ENCODE peak calls at places on chromosome 16, in four cellular contexts. One of them, this sample, is unnamed.

GRCh38 chr16:88376053-88376834 is 6.5 kb upstream of the ZNF469 start:
- DNase-seq in uterus: no peak
- DNase-seq in heart right ventricle: no peak
- DNase-seq in Karpas-422: no peak
- DNase-seq in this sample: peak

GRCh38 chr16:57530104-57530522 is 6.3 kb downstream of the CCDC102A start:
- DNase-seq in heart right ventricle: no peak
- DNase-seq in uterus: peak
- DNase-seq in Karpas-422: no peak
- DNase-seq in this sample: peak

GRCh38 chr16:56513972-56514371 is 5.9 kb downstream of the BBS2 start:
- DNase-seq in heart right ventricle: no peak
- DNase-seq in Karpas-422: peak
- DNase-seq in uterus: peak
- DNase-seq in this sample: no peak

GRCh38 chr16:4489030-4489429 is 12.8 kb downstream of the HMOX2 start:
- DNase-seq in uterus: no peak
- DNase-seq in heart right ventricle: no peak
- DNase-seq in Karpas-422: no peak
- DNase-seq in this sample: no peak

GRCh38 chr16:86044881-86045600 is 146.1 kb downstream of the IRF8 start:
- DNase-seq in heart right ventricle: no peak
- DNase-seq in uterus: no peak
- DNase-seq in Karpas-422: no peak
- DNase-seq in this sample: no peak

GRCh38 chr16:80803341-80804060 is 897 bp downstream of the CDYL2 start:
- DNase-seq in heart right ventricle: peak
- DNase-seq in uterus: no peak
- DNase-seq in Karpas-422: no peak
- DNase-seq in this sample: peak

GRCh38 chr16:8583712-8584111 is 6.6 kb downstream of the TMEM114 start:
- DNase-seq in heart right ventricle: no peak
- DNase-seq in uterus: no peak
- DNase-seq in Karpas-422: no peak
- DNase-seq in this sample: no peak

GRCh38 chr16:69093974-69094373 is 11.5 kb upstream of the HAS3 start:
- DNase-seq in heart right ventricle: no peak
- DNase-seq in Karpas-422: peak
- DNase-seq in uterus: no peak
- DNase-seq in this sample: no peak

GRCh38 chr16:86714166-86714565 is 135.8 kb downstream of the FOXL1 start:
- DNase-seq in Karpas-422: no peak
- DNase-seq in heart right ventricle: no peak
- DNase-seq in uterus: no peak
- DNase-seq in this sample: no peak

GRCh38 chr16:74825941-74826340 is 51.3 kb upstream of the FA2H start:
- DNase-seq in heart right ventricle: no peak
- DNase-seq in uterus: no peak
- DNase-seq in Karpas-422: no peak
- DNase-seq in this sample: no peak

GRCh38 chr16:19008245-19008644 is 24.5 kb downstream of the TMC7 start:
- DNase-seq in heart right ventricle: no peak
- DNase-seq in uterus: no peak
- DNase-seq in Karpas-422: no peak
- DNase-seq in this sample: no peak

GRCh38 chr16:3444032-3444388 is 530 bp downstream of the NAA60 start:
- DNase-seq in uterus: no peak
- DNase-seq in heart right ventricle: no peak
- DNase-seq in Karpas-422: peak
- DNase-seq in this sample: no peak

GRCh38 chr16:81405702-81406113 is 38.9 kb upstream of the CMIP start:
- DNase-seq in Karpas-422: no peak
- DNase-seq in heart right ventricle: no peak
- DNase-seq in uterus: no peak
- DNase-seq in this sample: peak

GRCh38 chr16:11431915-11432465 is 86.7 kb downstream of the RMI2 start:
- DNase-seq in uterus: no peak
- DNase-seq in Karpas-422: no peak
- DNase-seq in heart right ventricle: no peak
- DNase-seq in this sample: no peak

GRCh38 chr16:83952587-83952939 is 477 bp upstream of the OSGIN1 start:
- DNase-seq in uterus: no peak
- DNase-seq in heart right ventricle: no peak
- DNase-seq in Karpas-422: no peak
- DNase-seq in this sample: no peak

GRCh38 chr16:57899771-57900661 is 70.9 kb downstream of the CNGB1 start:
- DNase-seq in uterus: peak
- DNase-seq in heart right ventricle: peak
- DNase-seq in Karpas-422: peak
- DNase-seq in this sample: peak

GRCh38 chr16:28522792-28523191 is 16.0 kb downstream of the NUPR1 start:
- DNase-seq in Karpas-422: no peak
- DNase-seq in heart right ventricle: no peak
- DNase-seq in uterus: no peak
- DNase-seq in this sample: no peak
- H3K27ac ChIP-seq in Karpas-422: no peak
- H3K27ac ChIP-seq in heart right ventricle: no peak
- H3K27ac ChIP-seq in uterus: no peak
- H3K27ac ChIP-seq in this sample: no peak

GRCh38 chr16:77789085-77789611 is 784 bp downstream of the VAT1L start:
- DNase-seq in heart right ventricle: no peak
- DNase-seq in Karpas-422: peak
- DNase-seq in uterus: no peak
- DNase-seq in this sample: no peak

GRCh38 chr16:77786448-77786847 is 1.9 kb upstream of the VAT1L start:
- DNase-seq in Karpas-422: no peak
- DNase-seq in uterus: no peak
- DNase-seq in heart right ventricle: no peak
- DNase-seq in this sample: no peak

GRCh38 chr16:77785365-77785764 is 3.0 kb upstream of the VAT1L start:
- DNase-seq in Karpas-422: no peak
- DNase-seq in heart right ventricle: no peak
- DNase-seq in uterus: no peak
- DNase-seq in this sample: no peak

GRCh38 chr16:77788196-77789084 is at the start of gene VAT1L:
- DNase-seq in heart right ventricle: peak
- DNase-seq in Karpas-422: peak
- DNase-seq in uterus: no peak
- DNase-seq in this sample: peak

GRCh38 chr16:77787452-77787851 is 912 bp upstream of the VAT1L start:
- DNase-seq in heart right ventricle: no peak
- DNase-seq in Karpas-422: peak
- DNase-seq in uterus: no peak
- DNase-seq in this sample: no peak
- H3K27ac ChIP-seq in heart right ventricle: no peak
- H3K27ac ChIP-seq in Karpas-422: no peak
- H3K27ac ChIP-seq in uterus: no peak
- H3K27ac ChIP-seq in this sample: no peak

DNA sequence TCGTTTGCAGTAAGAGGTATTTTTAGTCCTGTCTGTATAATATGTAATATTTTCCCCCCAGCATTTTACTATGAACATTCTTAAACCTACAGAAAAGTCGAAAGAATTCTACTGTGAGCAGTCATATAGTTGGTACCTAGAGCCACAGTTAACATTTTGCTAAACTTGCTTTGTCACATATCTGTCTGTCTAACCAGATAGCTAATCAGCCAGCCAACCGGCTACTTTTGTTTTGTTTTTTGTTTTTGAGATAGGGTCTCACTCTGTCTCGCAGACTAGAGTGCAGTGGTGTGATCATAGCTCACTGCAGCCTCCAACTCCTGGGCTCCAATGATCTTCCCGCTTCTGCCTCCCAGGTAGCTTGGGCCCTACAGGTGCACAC is 73.3 kb downstream of the ABCC1 start:
- DNase-seq in uterus: no peak
- DNase-seq in Karpas-422: no peak
- DNase-seq in heart right ventricle: no peak
- DNase-seq in this sample: no peak
- H3K27ac ChIP-seq in uterus: peak
- H3K27ac ChIP-seq in Karpas-422: peak
- H3K27ac ChIP-seq in heart right ventricle: peak
- H3K27ac ChIP-seq in this sample: no peak

GRCh38 chr16:31414706-31415105 is 13.5 kb downstream of the COX6A2 start:
- DNase-seq in uterus: no peak
- DNase-seq in Karpas-422: no peak
- DNase-seq in heart right ventricle: no peak
- DNase-seq in this sample: no peak
- H3K27ac ChIP-seq in uterus: no peak
- H3K27ac ChIP-seq in Karpas-422: no peak
- H3K27ac ChIP-seq in heart right ventricle: no peak
- H3K27ac ChIP-seq in this sample: no peak

GRCh38 chr16:28925386-28926228 is 569 bp upstream of the RABEP2 start:
- DNase-seq in heart right ventricle: peak
- DNase-seq in uterus: peak
- DNase-seq in Karpas-422: peak
- DNase-seq in this sample: peak

GRCh38 chr16:28923231-28923587 is 1.8 kb downstream of the RABEP2 start:
- DNase-seq in uterus: no peak
- DNase-seq in Karpas-422: no peak
- DNase-seq in heart right ventricle: no peak
- DNase-seq in this sample: no peak

GRCh38 chr16:28923652-28924398 is 1.2 kb downstream of the RABEP2 start:
- DNase-seq in Karpas-422: peak
- DNase-seq in heart right ventricle: no peak
- DNase-seq in uterus: no peak
- DNase-seq in this sample: no peak

GRCh38 chr16:28924762-28925385 is at the start of gene RABEP2:
- DNase-seq in heart right ventricle: peak
- DNase-seq in Karpas-422: peak
- DNase-seq in uterus: peak
- DNase-seq in this sample: peak

GRCh38 chr16:28924399-28924761 is 658 bp downstream of the RABEP2 start:
- DNase-seq in Karpas-422: no peak
- DNase-seq in heart right ventricle: no peak
- DNase-seq in uterus: no peak
- DNase-seq in this sample: no peak
- H3K27ac ChIP-seq in Karpas-422: peak
- H3K27ac ChIP-seq in heart right ventricle: peak
- H3K27ac ChIP-seq in uterus: peak
- H3K27ac ChIP-seq in this sample: no peak

DNA sequence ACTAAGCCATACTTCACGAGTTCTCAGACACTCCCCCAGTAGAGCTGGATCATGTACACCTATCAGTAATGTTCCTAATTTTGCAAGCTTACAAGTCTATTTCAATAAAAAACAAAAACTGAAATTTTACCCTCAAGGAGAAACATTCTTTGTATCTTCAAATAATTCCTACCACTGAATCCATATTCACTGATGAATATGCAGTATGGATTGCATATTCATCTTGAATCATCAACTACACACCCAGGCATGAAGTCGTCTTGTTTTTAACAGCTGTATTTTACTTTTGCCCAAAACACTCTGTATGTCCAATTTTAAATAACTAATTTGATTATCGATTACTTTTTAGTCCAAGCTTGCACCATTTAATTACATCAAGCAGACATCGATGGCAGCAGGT is 31.8 kb downstream of the ZDHHC7 start:
- DNase-seq in uterus: no peak
- DNase-seq in Karpas-422: no peak
- DNase-seq in heart right ventricle: no peak
- DNase-seq in this sample: no peak
- H3K27ac ChIP-seq in uterus: no peak
- H3K27ac ChIP-seq in Karpas-422: no peak
- H3K27ac ChIP-seq in heart right ventricle: no peak
- H3K27ac ChIP-seq in this sample: no peak

GRCh38 chr16:67100569-67101300 is 9.0 kb upstream of the PHAF1 start:
- DNase-seq in Karpas-422: no peak
- DNase-seq in uterus: no peak
- DNase-seq in heart right ventricle: no peak
- DNase-seq in this sample: no peak

GRCh38 chr16:67104061-67104460 is 5.7 kb upstream of the PHAF1 start:
- DNase-seq in uterus: no peak
- DNase-seq in Karpas-422: no peak
- DNase-seq in heart right ventricle: no peak
- DNase-seq in this sample: no peak

GRCh38 chr16:67101301-67101675 is 8.5 kb upstream of the PHAF1 start:
- DNase-seq in heart right ventricle: no peak
- DNase-seq in Karpas-422: no peak
- DNase-seq in uterus: no peak
- DNase-seq in this sample: no peak

GRCh38 chr16:67098599-67098998 is 11.1 kb upstream of the PHAF1 start:
- DNase-seq in uterus: no peak
- DNase-seq in heart right ventricle: no peak
- DNase-seq in Karpas-422: no peak
- DNase-seq in this sample: no peak

GRCh38 chr16:67101683-67102082 is 8.1 kb upstream of the PHAF1 start:
- DNase-seq in Karpas-422: no peak
- DNase-seq in heart right ventricle: no peak
- DNase-seq in uterus: no peak
- DNase-seq in this sample: no peak
- H3K27ac ChIP-seq in Karpas-422: no peak
- H3K27ac ChIP-seq in heart right ventricle: no peak
- H3K27ac ChIP-seq in uterus: no peak
- H3K27ac ChIP-seq in this sample: no peak

DNA sequence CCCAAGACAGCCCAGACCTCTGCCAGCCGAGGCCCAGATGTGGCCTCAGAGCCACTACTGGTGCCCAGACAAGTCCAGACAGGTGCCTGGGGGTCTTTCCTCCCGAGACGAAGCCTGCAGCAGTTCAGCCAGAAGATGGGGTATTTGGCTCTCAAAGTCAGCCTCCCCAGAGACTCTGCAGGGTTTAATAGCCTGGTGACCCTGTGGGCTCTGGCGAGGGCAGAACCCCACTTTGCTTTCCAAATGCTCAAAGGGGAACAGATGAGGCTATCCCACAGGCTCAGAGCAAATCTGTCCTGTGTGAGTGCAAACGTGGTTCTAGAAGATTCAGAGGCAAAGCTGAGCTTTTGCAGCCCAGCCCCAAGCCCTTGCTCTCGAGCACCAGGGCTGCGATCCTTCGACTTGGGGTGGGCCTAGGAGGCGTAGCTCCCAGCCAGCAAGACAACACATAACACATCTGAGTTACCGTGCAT is 236.0 kb downstream of the MRTFB start:
- DNase-seq in uterus: no peak
- DNase-seq in heart right ventricle: no peak
- DNase-seq in Karpas-422: peak
- DNase-seq in this sample: no peak
- H3K27ac ChIP-seq in uterus: peak
- H3K27ac ChIP-seq in heart right ventricle: peak
- H3K27ac ChIP-seq in Karpas-422: peak
- H3K27ac ChIP-seq in this sample: peak

GRCh38 chr16:89765292-89765810 is 44.0 kb downstream of the ZNF276 start:
- DNase-seq in Karpas-422: no peak
- DNase-seq in uterus: no peak
- DNase-seq in heart right ventricle: no peak
- DNase-seq in this sample: no peak

GRCh38 chr16:89759742-89760366 is 38.5 kb downstream of the ZNF276 start:
- DNase-seq in heart right ventricle: no peak
- DNase-seq in Karpas-422: peak
- DNase-seq in uterus: no peak
- DNase-seq in this sample: no peak

GRCh38 chr16:89764711-89765201 is 43.4 kb downstream of the ZNF276 start:
- DNase-seq in Karpas-422: peak
- DNase-seq in uterus: no peak
- DNase-seq in heart right ventricle: no peak
- DNase-seq in this sample: no peak

GRCh38 chr16:89761304-89761922 is 40.1 kb downstream of the ZNF276 start:
- DNase-seq in uterus: no peak
- DNase-seq in Karpas-422: no peak
- DNase-seq in heart right ventricle: no peak
- DNase-seq in this sample: no peak
- H3K27ac ChIP-seq in uterus: no peak
- H3K27ac ChIP-seq in Karpas-422: no peak
- H3K27ac ChIP-seq in heart right ventricle: no peak
- H3K27ac ChIP-seq in this sample: no peak